ENCODE peak calls at places on chromosomes 7 and 10, in nine cellular contexts. N, K, A, I, P, O, U, Q and G are unnamed samples.

GRCh38 chr10:20144268-20144667 is 328.0 kb downstream of the PLXDC2 start:
- DNase-seq in N (no peak), K (no peak), A (no peak), I (no peak), P (no peak), O (no peak), U (no peak), Q (no peak), G (no peak)

GRCh38 chr10:90930070-90930837 is 9.4 kb upstream of the ANKRD1 start:
- DNase-seq in N (peak), K (peak), A (no peak), I (no peak), P (peak), O (peak), U (no peak), Q (no peak), G (no peak)

GRCh38 chr7:42138691-42139090 is 98.3 kb downstream of the GLI3 start:
- DNase-seq in N (no peak), K (no peak), A (no peak), I (no peak), P (no peak), O (no peak), U (no peak), Q (no peak), G (no peak)

GRCh38 chr7:97006146-97006950 is 995 bp downstream of the DLX6 start:
- DNase-seq in N (peak), K (peak), A (peak), I (peak), P (peak), O (no peak), U (peak), Q (no peak), G (no peak)

GRCh38 chr10:122368502-122369254 is 5.8 kb upstream of the PLEKHA1 start:
- DNase-seq in N (no peak), K (no peak), A (no peak), I (no peak), P (no peak), O (no peak), U (no peak), Q (peak), G (no peak)

GRCh38 chr7:7931626-7932025 is 37.0 kb upstream of the GLCCI1 start:
- DNase-seq in N (no peak), K (no peak), A (no peak), I (no peak), P (no peak), O (no peak), U (no peak), Q (no peak), G (no peak)

GRCh38 chr7:7185382-7185989 is 3.1 kb downstream of the C1GALT1 start:
- DNase-seq in N (no peak), K (no peak), A (no peak), I (no peak), P (no peak), O (no peak), U (no peak), Q (no peak), G (no peak)

GRCh38 chr10:58898854-58899573 is 277.4 kb upstream of the PHYHIPL start:
- DNase-seq in N (no peak), K (no peak), A (no peak), I (no peak), P (no peak), O (no peak), U (no peak), Q (peak), G (peak)

GRCh38 chr10:43251664-43252165 is 15.2 kb downstream of the RASGEF1A start:
- DNase-seq in N (no peak), K (no peak), A (no peak), I (no peak), P (no peak), O (no peak), U (no peak), Q (no peak), G (no peak)

GRCh38 chr10:119177708-119178370 is 773 bp downstream of the PRDX3 start:
- DNase-seq in N (no peak), K (no peak), A (no peak), I (no peak), P (peak), O (no peak), U (no peak), Q (no peak), G (no peak)

GRCh38 chr10:55628260-55628701 is 732.8 kb downstream of the ZWINT start:
- DNase-seq in N (no peak), K (peak), A (no peak), I (no peak), P (no peak), O (no peak), U (no peak), Q (no peak), G (no peak)

GRCh38 chr10:82874671-82875070 is 999.7 kb downstream of the NRG3 start:
- DNase-seq in N (no peak), K (no peak), A (no peak), I (no peak), P (peak), O (no peak), U (no peak), Q (no peak), G (no peak)

GRCh38 chr10:17229717-17229966 is 1.6 kb downstream of the VIM start:
- DNase-seq in N (no peak), K (no peak), A (no peak), I (no peak), P (no peak), O (no peak), U (no peak), Q (no peak), G (no peak)

GRCh38 chr7:138008588-138009349 is 6.9 kb upstream of the CREB3L2 start:
- DNase-seq in N (peak), K (peak), A (peak), I (peak), P (peak), O (no peak), U (peak), Q (peak), G (peak)

GRCh38 chr10:74500806-74501205 is 325.6 kb upstream of the KAT6B start:
- DNase-seq in N (no peak), K (no peak), A (no peak), I (no peak), P (no peak), O (no peak), U (no peak), Q (no peak), G (no peak)

GRCh38 chr10:101812606-101813005 is 5.6 kb downstream of the OGA start:
- DNase-seq in N (no peak), K (no peak), A (no peak), I (no peak), P (no peak), O (no peak), U (no peak), Q (no peak), G (no peak)